ENCODE peak calls at places on chromosomes 13 and 19, in eight cellular contexts. J, O, N, I, X, L, A and Q are unnamed samples.

GRCh38 chr19:19655641-19656343 is 7.7 kb downstream of the ATP13A1 start:
- DNase-seq in J (no peak), O (no peak), N (no peak), I (no peak), X (no peak), L (no peak), A (no peak), Q (no peak)

GRCh38 chr19:38742296-38742695 is 2.0 kb downstream of the CAPN12 start:
- DNase-seq in J (no peak), O (no peak), N (no peak), I (no peak), X (no peak), L (no peak), A (no peak), Q (no peak)

GRCh38 chr13:71879129-71879535 is 12.1 kb upstream of the DACH1 start:
- DNase-seq in J (peak), O (no peak), N (peak), I (no peak), X (peak), L (no peak), A (no peak), Q (no peak)

GRCh38 chr13:50209646-50210045 is 194.4 kb downstream of the KCNRG start:
- DNase-seq in J (peak), O (no peak), N (no peak), I (no peak), X (no peak), L (no peak), A (no peak), Q (no peak)

GRCh38 chr19:2560369-2560768 is 84.4 kb downstream of the GADD45B start:
- DNase-seq in J (no peak), O (no peak), N (no peak), I (no peak), X (no peak), L (no peak), A (no peak), Q (no peak)

GRCh38 chr19:16587031-16588023 is 15.1 kb upstream of the SLC35E1 start:
- DNase-seq in J (peak), O (peak), N (peak), I (peak), X (peak), L (peak), A (no peak), Q (peak)

GRCh38 chr19:45959517-45960025 is 14.1 kb downstream of the NOVA2 start:
- DNase-seq in J (no peak), O (no peak), N (no peak), I (no peak), X (no peak), L (no peak), A (no peak), Q (no peak)

GRCh38 chr13:31236211-31236786 is 36.5 kb downstream of the B3GLCT start:
- DNase-seq in J (peak), O (no peak), N (peak), I (no peak), X (peak), L (no peak), A (peak), Q (no peak)

GRCh38 chr13:51849145-51850101 is 4.4 kb upstream of the TMEM272 start:
- DNase-seq in J (peak), O (no peak), N (no peak), I (no peak), X (no peak), L (no peak), A (no peak), Q (peak)

GRCh38 chr13:36919206-36919832 is 719 bp downstream of the SMAD9 start:
- DNase-seq in J (peak), O (no peak), N (no peak), I (no peak), X (peak), L (no peak), A (peak), Q (no peak)

GRCh38 chr13:102395174-102395573 is 6.7 kb downstream of the FGF14 start:
- DNase-seq in J (no peak), O (no peak), N (no peak), I (no peak), X (no peak), L (no peak), A (no peak), Q (no peak)

GRCh38 chr13:102170295-102170694 is 231.6 kb downstream of the FGF14 start:
- DNase-seq in J (no peak), O (no peak), N (no peak), I (no peak), X (no peak), L (no peak), A (no peak), Q (no peak)

GRCh38 chr13:94641432-94641941 is 39.8 kb downstream of the GPR180 start:
- DNase-seq in J (peak), O (no peak), N (peak), I (no peak), X (no peak), L (no peak), A (no peak), Q (no peak)

GRCh38 chr19:34953092-34953491 is 10.9 kb downstream of the ZNF792 start:
- DNase-seq in J (no peak), O (no peak), N (no peak), I (no peak), X (no peak), L (no peak), A (no peak), Q (no peak)

GRCh38 chr19:1251503-1252220 is 3.3 kb downstream of the MIDN start:
- DNase-seq in J (peak), O (peak), N (no peak), I (peak), X (no peak), L (peak), A (no peak), Q (no peak)

GRCh38 chr13:65287405-65287804 is 1942.7 kb downstream of the PCDH9 start:
- DNase-seq in J (no peak), O (no peak), N (no peak), I (no peak), X (no peak), L (no peak), A (no peak), Q (no peak)

GRCh38 chr19:54928299-54928698 is 19.0 kb downstream of the NLRP7 start:
- DNase-seq in J (peak), O (no peak), N (peak), I (no peak), X (peak), L (no peak), A (no peak), Q (no peak)

GRCh38 chr19:29483944-29484581 is 41.7 kb upstream of the VSTM2B start:
- DNase-seq in J (no peak), O (no peak), N (no peak), I (no peak), X (no peak), L (no peak), A (no peak), Q (peak)